ENCODE peak calls at places on chromosomes 11 and 22, in five cellular contexts. A is PC-3, Z is body of pancreas, O is right atrium auricular region, V is nephron progenitor cell. G is an unnamed sample.

GRCh38 chr11:45092901-45093760 is 53.3 kb upstream of the PRDM11 start:
- DNase-seq in O (no peak), V (no peak), A (peak; percentile 91), Z (no peak), G (no peak)

GRCh38 chr22:26835929-26836528 is 178.6 kb downstream of the MIAT start:
- DNase-seq in V (peak; percentile 64), O (no peak), A (peak; percentile 45), Z (peak; percentile 68), G (peak; percentile 66)

GRCh38 chr11:111454561-111455192 is 57.5 kb downstream of the BTG4 start:
- DNase-seq in V (peak; percentile 79), A (peak; percentile 80), O (no peak), Z (no peak), G (peak; percentile 77)

GRCh38 chr22:24402460-24403192 is 24.8 kb upstream of the ADORA2A start:
- DNase-seq in A (peak; percentile 94), V (no peak), Z (peak; percentile 67), O (peak; percentile 91), G (no peak)

GRCh38 chr11:116859175-116859574 is 21.8 kb upstream of the APOA1 start:
- DNase-seq in Z (no peak), A (no peak), V (no peak), O (no peak), G (no peak)

GRCh38 chr11:45187375-45187774 is 40.9 kb downstream of the PRDM11 start:
- DNase-seq in V (no peak), A (no peak), O (no peak), Z (no peak), G (no peak)

GRCh38 chr11:110317516-110317932 is 21.1 kb upstream of the RDX start:
- DNase-seq in Z (no peak), V (no peak), A (peak; percentile 51), O (no peak), G (no peak)

GRCh38 chr11:13324709-13325108 is 47.1 kb downstream of the BMAL1 start:
- DNase-seq in Z (no peak), O (no peak), V (no peak), A (no peak), G (no peak)

GRCh38 chr22:47052236-47053012 is 290.0 kb downstream of the TBC1D22A start:
- DNase-seq in Z (no peak), V (no peak), O (no peak), A (no peak), G (no peak)

GRCh38 chr11:44032304-44033085 is 15.3 kb upstream of the ACCSL start:
- DNase-seq in O (peak; percentile 87), V (no peak), Z (no peak), A (no peak), G (no peak)

GRCh38 chr11:131973017-131973416 is 602.6 kb downstream of the NTM start:
- DNase-seq in A (no peak), O (no peak), Z (no peak), V (no peak), G (no peak)

GRCh38 chr22:30324008-30324730 is 2.6 kb downstream of the TBC1D10A start:
- DNase-seq in O (no peak), V (no peak), A (no peak), Z (no peak), G (no peak)

GRCh38 chr11:77467993-77468392 is 5.9 kb downstream of the PAK1 start:
- DNase-seq in O (no peak), A (no peak), V (no peak), Z (no peak), G (no peak)

GRCh38 chr11:111729441-111729840 is 36.7 kb downstream of the PPP2R1B start:
- DNase-seq in V (no peak), O (no peak), Z (no peak), A (no peak), G (no peak)

GRCh38 chr11:2098691-2099522 is 40.3 kb downstream of the IGF2 start:
- DNase-seq in O (no peak), A (no peak), Z (no peak), V (no peak), G (no peak)

GRCh38 chr11:17478064-17478463 is 1.4 kb upstream of the ABCC8 start:
- DNase-seq in A (no peak), O (no peak), Z (no peak), V (no peak), G (no peak)

GRCh38 chr22:24768537-24769374 is 5.8 kb downstream of the PIWIL3 start:
- DNase-seq in V (peak; percentile 67), A (peak; percentile 68), Z (peak; percentile 90), O (peak; percentile 64), G (peak; percentile 62)

GRCh38 chr11:32448232-32448631 is 12.9 kb upstream of the WT1 start:
- DNase-seq in Z (no peak), V (no peak), O (no peak), A (peak; percentile 74), G (peak; percentile 23)
- TF ChIP-seq CTCF in Z (no peak), V (peak; percentile 45), O (peak; percentile 22), A (peak; percentile 75), G (no peak)

GRCh38 chr11:62709262-62710000 is 2.0 kb downstream of the GNG3 start:
- DNase-seq in Z (peak; percentile 99), A (no peak), V (peak; percentile 91), O (peak; percentile 99), G (peak; percentile 88)
- TF ChIP-seq CTCF in Z (peak; percentile 16), A (no peak), V (no peak), O (peak; percentile 30), G (no peak)

GRCh38 chr22:33519140-33519973 is 400.9 kb downstream of the LARGE1 start:
- DNase-seq in Z (peak; percentile 37), A (peak; percentile 4), V (peak; percentile 41), O (no peak), G (peak; percentile 46)
- TF ChIP-seq CTCF in Z (peak; percentile 65), A (no peak), V (peak; percentile 61), O (peak; percentile 81), G (peak; percentile 64)

GRCh38 chr22:38450234-38450797 is 4.7 kb downstream of the KCNJ4 start:
- DNase-seq in V (no peak), A (no peak), O (no peak), Z (no peak), G (no peak)
- TF ChIP-seq CTCF in V (no peak), A (no peak), O (no peak), Z (no peak), G (no peak)

GRCh38 chr11:69253028-69253427 is 40.9 kb upstream of the MYEOV start:
- DNase-seq in Z (peak; percentile 23), V (no peak), A (peak; percentile 81), O (no peak), G (no peak)
- TF ChIP-seq CTCF in Z (no peak), V (no peak), A (no peak), O (no peak), G (no peak)

DNA sequence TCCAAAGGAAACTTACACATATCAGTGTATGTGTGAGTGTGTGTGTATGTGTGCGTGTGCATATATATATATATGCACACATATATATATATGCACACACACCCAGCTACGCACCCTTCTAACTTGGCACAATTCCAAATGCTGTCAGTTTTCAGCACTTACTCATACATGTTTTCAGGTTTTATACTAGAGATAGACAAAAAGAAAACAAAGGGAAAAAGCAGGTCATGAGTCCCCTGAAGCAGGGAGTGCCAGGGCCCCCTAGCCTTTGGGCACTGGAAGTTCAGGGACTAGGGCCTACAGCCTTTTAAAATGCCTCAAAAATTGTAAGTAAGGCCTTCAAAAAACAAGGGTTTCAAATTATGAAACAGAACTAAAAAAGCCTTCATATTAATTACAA is 265.4 kb downstream of the CADM1 start:
- DNase-seq in Z (no peak), O (no peak), A (no peak), V (no peak), G (no peak)
- TF ChIP-seq CTCF in Z (no peak), O (no peak), A (no peak), V (no peak), G (no peak)

GRCh38 chr11:128204898-128205297 is 382.5 kb downstream of the ETS1 start:
- DNase-seq in O (no peak), V (no peak), A (no peak), Z (no peak), G (no peak)
- TF ChIP-seq CTCF in O (no peak), V (no peak), A (no peak), Z (no peak), G (peak; percentile 34)

GRCh38 chr11:120932305-120932905 is 91.5 kb upstream of the TBCEL start:
- DNase-seq in Z (no peak), A (no peak), O (no peak), V (no peak), G (no peak)
- TF ChIP-seq CTCF in Z (no peak), A (no peak), O (no peak), V (no peak), G (no peak)